ENCODE peak calls at places on chromosomes 2 and 18, in eight cellular contexts. One of them, this sample, is unnamed.

GRCh38 chr2:55923091-55923977 is at the start of gene EFEMP1:
- DNase-seq in H1: no peak
- DNase-seq in GM12878: no peak
- DNase-seq in HepG2: no peak
- DNase-seq in endothelial cell of umbilical vein: peak
- DNase-seq in HCT116: no peak
- DNase-seq in K562: no peak
- DNase-seq in A549: peak
- DNase-seq in this sample: no peak

GRCh38 chr2:149586063-149586462 is 1.5 kb downstream of the MMADHC start:
- DNase-seq in A549: no peak
- DNase-seq in GM12878: no peak
- DNase-seq in H1: no peak
- DNase-seq in K562: peak
- DNase-seq in endothelial cell of umbilical vein: peak
- DNase-seq in HepG2: no peak
- DNase-seq in HCT116: no peak
- DNase-seq in this sample: no peak

GRCh38 chr2:65710779-65711295 is 278.4 kb upstream of the SPRED2 start:
- DNase-seq in HCT116: peak
- DNase-seq in H1: peak
- DNase-seq in endothelial cell of umbilical vein: no peak
- DNase-seq in K562: peak
- DNase-seq in HepG2: peak
- DNase-seq in GM12878: no peak
- DNase-seq in A549: peak
- DNase-seq in this sample: peak

GRCh38 chr2:144517825-144518699 is 1.9 kb downstream of the ZEB2 start:
- DNase-seq in HCT116: no peak
- DNase-seq in HepG2: no peak
- DNase-seq in endothelial cell of umbilical vein: no peak
- DNase-seq in H1: no peak
- DNase-seq in A549: no peak
- DNase-seq in K562: peak
- DNase-seq in GM12878: no peak
- DNase-seq in this sample: peak

GRCh38 chr2:175904035-175904434 is 98.0 kb downstream of the LNPK start:
- DNase-seq in K562: no peak
- DNase-seq in HepG2: no peak
- DNase-seq in A549: no peak
- DNase-seq in H1: no peak
- DNase-seq in GM12878: no peak
- DNase-seq in endothelial cell of umbilical vein: no peak
- DNase-seq in HCT116: no peak
- DNase-seq in this sample: no peak

GRCh38 chr2:139550873-139551272 is 770.7 kb upstream of the NXPH2 start:
- DNase-seq in GM12878: no peak
- DNase-seq in A549: no peak
- DNase-seq in endothelial cell of umbilical vein: no peak
- DNase-seq in HepG2: no peak
- DNase-seq in HCT116: no peak
- DNase-seq in K562: no peak
- DNase-seq in H1: no peak
- DNase-seq in this sample: no peak

GRCh38 chr18:58195278-58195721 is 151.3 kb downstream of the NEDD4L start:
- DNase-seq in HepG2: no peak
- DNase-seq in GM12878: no peak
- DNase-seq in A549: no peak
- DNase-seq in endothelial cell of umbilical vein: no peak
- DNase-seq in K562: no peak
- DNase-seq in H1: no peak
- DNase-seq in HCT116: no peak
- DNase-seq in this sample: no peak

GRCh38 chr2:71603311-71603794 is 150.0 kb downstream of the DYSF start:
- DNase-seq in HepG2: no peak
- DNase-seq in HCT116: no peak
- DNase-seq in endothelial cell of umbilical vein: no peak
- DNase-seq in A549: no peak
- DNase-seq in GM12878: no peak
- DNase-seq in H1: no peak
- DNase-seq in K562: no peak
- DNase-seq in this sample: peak

GRCh38 chr2:85215074-85216050 is 82.2 kb downstream of the TCF7L1 start:
- DNase-seq in endothelial cell of umbilical vein: no peak
- DNase-seq in H1: no peak
- DNase-seq in GM12878: no peak
- DNase-seq in HepG2: peak
- DNase-seq in HCT116: no peak
- DNase-seq in A549: no peak
- DNase-seq in K562: no peak
- DNase-seq in this sample: no peak

GRCh38 chr2:113157897-113158753 is 15.6 kb upstream of the PSD4 start:
- DNase-seq in GM12878: no peak
- DNase-seq in HepG2: no peak
- DNase-seq in H1: no peak
- DNase-seq in HCT116: no peak
- DNase-seq in K562: no peak
- DNase-seq in A549: peak
- DNase-seq in endothelial cell of umbilical vein: peak
- DNase-seq in this sample: no peak

GRCh38 chr2:174158003-174158402 is 90.3 kb downstream of the OLA1 start:
- DNase-seq in HCT116: peak
- DNase-seq in A549: peak
- DNase-seq in endothelial cell of umbilical vein: peak
- DNase-seq in GM12878: peak
- DNase-seq in HepG2: peak
- DNase-seq in H1: no peak
- DNase-seq in K562: peak
- DNase-seq in this sample: peak

GRCh38 chr2:100178085-100178788 is 35.8 kb upstream of the AFF3 start:
- DNase-seq in H1: peak
- DNase-seq in HepG2: peak
- DNase-seq in endothelial cell of umbilical vein: peak
- DNase-seq in HCT116: peak
- DNase-seq in A549: peak
- DNase-seq in K562: peak
- DNase-seq in GM12878: peak
- DNase-seq in this sample: peak

GRCh38 chr2:50111067-50111466 is 920.9 kb downstream of the NRXN1 start:
- DNase-seq in A549: no peak
- DNase-seq in HCT116: no peak
- DNase-seq in H1: no peak
- DNase-seq in HepG2: no peak
- DNase-seq in K562: no peak
- DNase-seq in endothelial cell of umbilical vein: no peak
- DNase-seq in GM12878: no peak
- DNase-seq in this sample: no peak

GRCh38 chr2:238509151-238509820 is 82.6 kb downstream of the ASB1 start:
- DNase-seq in GM12878: no peak
- DNase-seq in A549: no peak
- DNase-seq in HCT116: no peak
- DNase-seq in endothelial cell of umbilical vein: no peak
- DNase-seq in HepG2: no peak
- DNase-seq in H1: peak
- DNase-seq in K562: no peak
- DNase-seq in this sample: no peak
- H3K4me3 ChIP-seq in GM12878: no peak
- H3K4me3 ChIP-seq in A549: no peak
- H3K4me3 ChIP-seq in HCT116: no peak
- H3K4me3 ChIP-seq in endothelial cell of umbilical vein: no peak
- H3K4me3 ChIP-seq in HepG2: no peak
- H3K4me3 ChIP-seq in H1: no peak
- H3K4me3 ChIP-seq in K562: no peak
- H3K4me3 ChIP-seq in this sample: no peak

GRCh38 chr2:30113617-30114293 is 33.1 kb upstream of the YPEL5 start:
- DNase-seq in HepG2: no peak
- DNase-seq in endothelial cell of umbilical vein: peak
- DNase-seq in K562: no peak
- DNase-seq in H1: no peak
- DNase-seq in A549: peak
- DNase-seq in GM12878: no peak
- DNase-seq in HCT116: no peak
- DNase-seq in this sample: peak

GRCh38 chr2:30109856-30110255 is 37.0 kb upstream of the YPEL5 start:
- DNase-seq in HCT116: no peak
- DNase-seq in A549: no peak
- DNase-seq in endothelial cell of umbilical vein: no peak
- DNase-seq in HepG2: no peak
- DNase-seq in H1: no peak
- DNase-seq in K562: no peak
- DNase-seq in GM12878: no peak
- DNase-seq in this sample: no peak

GRCh38 chr2:30110773-30111172 is 36.0 kb upstream of the YPEL5 start:
- DNase-seq in A549: no peak
- DNase-seq in GM12878: no peak
- DNase-seq in K562: no peak
- DNase-seq in HCT116: no peak
- DNase-seq in endothelial cell of umbilical vein: no peak
- DNase-seq in HepG2: no peak
- DNase-seq in H1: no peak
- DNase-seq in this sample: no peak

GRCh38 chr2:30115981-30116285 is 30.9 kb upstream of the YPEL5 start:
- DNase-seq in K562: no peak
- DNase-seq in A549: no peak
- DNase-seq in H1: no peak
- DNase-seq in endothelial cell of umbilical vein: no peak
- DNase-seq in GM12878: no peak
- DNase-seq in HCT116: no peak
- DNase-seq in HepG2: no peak
- DNase-seq in this sample: no peak

DNA sequence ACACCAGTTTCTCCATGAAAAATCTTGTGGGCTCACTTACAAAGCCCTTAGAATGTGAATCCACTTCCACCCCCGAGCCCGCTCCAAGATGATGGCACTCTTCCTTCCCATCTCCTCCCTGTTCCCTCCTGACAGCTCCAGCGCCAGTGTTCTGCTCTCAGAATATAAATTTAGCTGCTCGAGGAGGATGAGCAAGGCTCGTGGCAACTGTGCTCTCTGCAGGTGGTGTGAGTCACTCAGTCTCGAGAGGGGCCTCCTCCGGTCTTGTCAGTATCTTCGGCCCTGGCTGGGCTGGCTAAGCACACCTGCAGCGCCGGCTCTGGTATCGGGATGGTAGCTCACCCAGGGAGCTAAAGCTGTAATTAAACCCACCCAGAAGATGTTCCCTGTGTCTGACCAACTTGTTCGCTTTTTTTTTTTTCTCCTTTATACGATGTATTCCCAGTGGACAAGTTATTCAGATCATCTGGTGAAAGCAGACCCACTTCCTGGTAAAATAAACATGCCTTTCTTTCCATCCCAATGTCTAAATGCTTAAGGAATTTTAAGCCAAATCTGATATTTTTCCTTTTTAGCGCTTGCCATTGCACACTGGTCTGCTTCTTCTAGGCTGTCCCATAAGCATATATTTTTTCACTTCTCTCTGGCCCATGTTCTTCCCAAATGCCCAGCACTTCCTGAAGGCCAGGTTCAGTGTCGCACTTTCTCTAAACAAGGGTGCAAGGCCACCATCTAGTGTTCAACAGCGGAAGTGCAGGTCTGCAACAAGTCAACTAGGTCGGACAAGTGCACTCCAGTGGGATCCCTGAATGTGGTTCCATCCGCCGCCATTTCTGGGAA is 31.4 kb upstream of the YPEL5 start:
- DNase-seq in endothelial cell of umbilical vein: peak
- DNase-seq in GM12878: peak
- DNase-seq in A549: peak
- DNase-seq in HCT116: peak
- DNase-seq in H1: peak
- DNase-seq in HepG2: peak
- DNase-seq in K562: peak
- DNase-seq in this sample: peak
- TF ChIP-seq MAX in endothelial cell of umbilical vein: no peak
- TF ChIP-seq MAX in GM12878: no peak
- TF ChIP-seq MAX in A549: no peak
- TF ChIP-seq MAX in HCT116: no peak
- TF ChIP-seq MAX in H1: peak
- TF ChIP-seq MAX in HepG2: no peak
- TF ChIP-seq MAX in K562: no peak
- TF ChIP-seq MAX in this sample: no peak

DNA sequence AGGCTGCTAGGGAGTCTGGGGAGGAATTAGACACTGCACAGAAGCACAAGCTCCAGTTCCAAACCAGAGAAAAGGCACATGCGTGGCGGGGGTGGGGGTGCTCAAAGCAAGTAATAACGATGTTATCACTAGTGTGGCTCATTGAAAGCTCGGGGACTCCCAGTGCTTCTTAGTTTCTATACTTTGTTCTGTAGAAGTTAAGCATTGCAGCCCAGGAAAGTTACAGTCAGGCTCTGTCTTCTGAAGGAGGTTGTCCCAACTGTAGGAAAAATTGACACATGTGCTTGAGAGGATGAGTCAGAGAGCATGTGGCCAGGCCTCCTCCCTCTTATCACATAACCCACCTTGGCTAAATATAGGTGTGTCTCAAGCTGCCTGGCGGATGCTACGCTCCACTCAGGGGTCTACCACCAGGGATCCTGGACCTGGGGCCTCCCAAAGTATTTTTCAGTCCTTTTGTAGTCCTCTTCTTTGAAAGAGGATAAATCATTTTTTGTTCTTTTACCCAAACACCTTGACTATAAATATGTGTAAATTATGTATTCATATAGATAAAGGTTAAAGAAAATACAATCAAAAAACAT is 3.8 kb downstream of the GALNT5 start:
- DNase-seq in HCT116: peak
- DNase-seq in endothelial cell of umbilical vein: no peak
- DNase-seq in A549: peak
- DNase-seq in H1: no peak
- DNase-seq in GM12878: no peak
- DNase-seq in K562: peak
- DNase-seq in HepG2: no peak
- DNase-seq in this sample: peak
- TF ChIP-seq POLR2A in HCT116: no peak
- TF ChIP-seq POLR2A in endothelial cell of umbilical vein: no peak
- TF ChIP-seq POLR2A in A549: no peak
- TF ChIP-seq POLR2A in H1: no peak
- TF ChIP-seq POLR2A in GM12878: no peak
- TF ChIP-seq POLR2A in K562: peak
- TF ChIP-seq POLR2A in HepG2: no peak
- TF ChIP-seq POLR2A in this sample: no peak

DNA sequence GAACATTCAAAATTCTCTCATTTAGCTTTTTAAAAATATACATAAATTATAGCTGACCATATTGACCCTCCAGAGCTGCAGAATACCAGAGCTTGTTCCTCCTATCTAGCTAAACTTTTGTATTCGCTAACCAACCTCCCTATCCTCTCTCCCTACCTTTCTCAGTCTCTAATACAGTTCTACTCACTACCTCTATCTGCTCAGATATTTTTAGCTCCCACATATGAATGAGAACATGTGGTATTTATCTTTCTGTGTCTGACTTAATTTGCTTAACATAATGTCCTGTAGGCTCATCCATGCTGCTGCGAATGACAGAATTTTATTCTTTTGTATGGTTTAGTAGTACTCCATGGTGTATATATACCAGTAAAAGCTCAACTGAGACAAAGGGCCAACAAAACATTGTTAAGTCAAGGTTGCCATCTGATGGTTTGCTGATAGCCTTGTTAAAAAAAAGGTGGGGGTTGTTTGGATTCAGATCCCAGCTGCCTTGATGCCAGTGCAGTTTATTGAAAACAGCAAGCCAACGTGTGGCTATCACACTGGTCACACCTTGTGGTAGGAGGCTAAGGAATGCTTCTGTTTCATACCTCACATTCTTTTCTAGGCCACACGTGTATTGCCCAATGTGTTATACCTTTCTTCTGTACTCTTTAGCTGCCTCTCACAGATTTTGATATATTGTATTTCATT is 101.5 kb downstream of the VWA3B start:
- DNase-seq in K562: no peak
- DNase-seq in endothelial cell of umbilical vein: no peak
- DNase-seq in HepG2: peak
- DNase-seq in A549: no peak
- DNase-seq in HCT116: peak
- DNase-seq in H1: no peak
- DNase-seq in GM12878: no peak
- DNase-seq in this sample: peak
- H3K4me3 ChIP-seq in K562: no peak
- H3K4me3 ChIP-seq in endothelial cell of umbilical vein: no peak
- H3K4me3 ChIP-seq in HepG2: no peak
- H3K4me3 ChIP-seq in A549: no peak
- H3K4me3 ChIP-seq in HCT116: no peak
- H3K4me3 ChIP-seq in H1: no peak
- H3K4me3 ChIP-seq in GM12878: no peak
- H3K4me3 ChIP-seq in this sample: no peak